ENCODE peak calls at places on chromosomes 11 and 22, in nine cellular contexts. P, I, G, M, A, Z, K, J and R are unnamed samples.

GRCh38 chr11:65471410-65471762 is 27.5 kb upstream of the MALAT1 start:
- DNase-seq in P (peak), I (no peak), J (no peak), Z (no peak), A (peak), M (peak), G (no peak), K (no peak), R (no peak)

GRCh38 chr11:64220798-64221197 is 5.2 kb downstream of the TRPT1 start:
- DNase-seq in M (no peak), K (no peak), P (no peak), J (no peak), Z (no peak), I (no peak), G (no peak), A (no peak), R (no peak)

GRCh38 chr11:65856689-65857499 is 1.1 kb downstream of the CFL1 start:
- DNase-seq in G (peak), J (peak), A (peak), K (peak), I (peak), M (peak), P (peak), Z (no peak), R (peak)

GRCh38 chr11:19853901-19854300 is 141.3 kb downstream of the NAV2 start:
- DNase-seq in K (no peak), Z (peak), A (no peak), P (no peak), I (no peak), G (no peak), J (no peak), M (no peak), R (no peak)

GRCh38 chr22:22745225-22746060 is 101.0 kb downstream of the GGTLC2 start:
- DNase-seq in K (peak), A (no peak), J (no peak), M (peak), P (no peak), Z (no peak), G (peak), I (no peak), R (no peak)

GRCh38 chr11:61603667-61604066 is 22.8 kb upstream of the SYT7 start:
- DNase-seq in P (no peak), G (no peak), J (no peak), A (no peak), M (no peak), K (no peak), I (no peak), Z (no peak), R (no peak)

GRCh38 chr11:85685131-85685819 is 720 bp downstream of the CCDC89 start:
- DNase-seq in G (no peak), P (no peak), M (no peak), I (no peak), K (no peak), Z (no peak), A (no peak), J (no peak), R (no peak)

GRCh38 chr11:32312206-32312817 is 123.0 kb downstream of the WT1 start:
- DNase-seq in J (no peak), K (no peak), G (no peak), M (no peak), Z (no peak), P (no peak), I (no peak), A (no peak), R (no peak)

GRCh38 chr11:94910779-94911178 is 62.6 kb downstream of the CWC15 start:
- DNase-seq in Z (no peak), G (no peak), M (no peak), P (no peak), I (no peak), K (no peak), A (no peak), J (no peak), R (no peak)

GRCh38 chr11:2420502-2421225 is 20.1 kb downstream of the TSSC4 start:
- DNase-seq in G (peak), A (peak), Z (no peak), K (peak), M (peak), J (peak), I (peak), P (no peak), R (no peak)

GRCh38 chr22:30266445-30267381 is at the start of gene OSM:
- DNase-seq in P (peak), I (peak), G (peak), K (peak), A (no peak), Z (no peak), M (peak), J (peak), R (no peak)

GRCh38 chr11:13110929-13111812 is 102.1 kb downstream of the RASSF10 start:
- DNase-seq in G (no peak), I (no peak), J (no peak), P (no peak), M (no peak), A (no peak), Z (peak), K (no peak), R (no peak)

GRCh38 chr11:40130427-40130826 is 1329.0 kb downstream of the LRRC4C start:
- DNase-seq in A (no peak), P (no peak), K (no peak), J (no peak), M (no peak), G (no peak), Z (no peak), I (no peak), R (no peak)

GRCh38 chr11:72848846-72849466 is 34.7 kb downstream of the ATG16L2 start:
- DNase-seq in G (no peak), K (peak), A (no peak), Z (no peak), M (peak), I (no peak), J (no peak), P (no peak), R (no peak)

GRCh38 chr11:46983598-46983997 is 47.0 kb downstream of the CSTPP1 start:
- DNase-seq in M (no peak), I (no peak), P (no peak), A (no peak), G (no peak), K (no peak), J (no peak), Z (no peak), R (no peak)